ENCODE peak calls at places on chromosome 2, in six cellular contexts. K is HepG2, Y is SK-N-SH, O is K562, M is GM12878, P is H1. Z is an unnamed sample.

GRCh38 chr2:95315801-95316411 is 18.8 kb downstream of the KCNIP3 start:
- DNase-seq in K (no peak), Y (no peak), O (no peak), M (no peak), P (no peak), Z (no peak)

GRCh38 chr2:33405180-33406105 is 71.0 kb upstream of the RASGRP3 start:
- DNase-seq in K (no peak), Y (no peak), O (no peak), M (no peak), P (no peak), Z (no peak)

GRCh38 chr2:109324859-109325258 is 195.9 kb downstream of the SH3RF3 start:
- DNase-seq in K (no peak), Y (no peak), O (no peak), M (no peak), P (no peak), Z (no peak)

GRCh38 chr2:39743170-39743851 is 35.7 kb downstream of the THUMPD2 start:
- DNase-seq in K (no peak), Y (no peak), O (no peak), M (no peak), P (no peak), Z (no peak)

GRCh38 chr2:197615033-197615652 is 60.2 kb downstream of the RFTN2 start:
- DNase-seq in K (peak), Y (no peak), O (no peak), M (no peak), P (no peak), Z (no peak)

GRCh38 chr2:232482301-232483238 is 5.1 kb downstream of the ECEL1 start:
- DNase-seq in K (no peak), Y (no peak), O (no peak), M (no peak), P (no peak), Z (no peak)

GRCh38 chr2:55025627-55026026 is 24.6 kb downstream of the RTN4 start:
- DNase-seq in K (no peak), Y (no peak), O (no peak), M (no peak), P (no peak), Z (no peak)

GRCh38 chr2:133836220-133836619 is 268.0 kb upstream of the NCKAP5 start:
- DNase-seq in K (no peak), Y (no peak), O (no peak), M (no peak), P (no peak), Z (no peak)

GRCh38 chr2:212282596-212283330 is 255.8 kb downstream of the ERBB4 start:
- DNase-seq in K (no peak), Y (no peak), O (no peak), M (no peak), P (no peak), Z (no peak)

GRCh38 chr2:102282646-102283045 is 28.7 kb upstream of the IL1RL1 start:
- DNase-seq in K (no peak), Y (no peak), O (no peak), M (no peak), P (no peak), Z (no peak)

GRCh38 chr2:45929674-45930395 is 278.4 kb downstream of the PRKCE start:
- DNase-seq in K (no peak), Y (no peak), O (no peak), M (no peak), P (no peak), Z (no peak)

GRCh38 chr2:64165696-64166095 is 21.5 kb upstream of the PELI1 start:
- DNase-seq in K (no peak), Y (no peak), O (no peak), M (no peak), P (no peak), Z (no peak)

GRCh38 chr2:175854665-175855064 is 147.4 kb downstream of the LNPK start:
- DNase-seq in K (no peak), Y (peak), O (no peak), M (no peak), P (no peak), Z (no peak)

GRCh38 chr2:215861607-215862033 is 151.7 kb downstream of the MREG start:
- DNase-seq in K (no peak), Y (no peak), O (no peak), M (no peak), P (no peak), Z (no peak)

GRCh38 chr2:218436992-218437391 is 18.1 kb downstream of the VIL1 start:
- DNase-seq in K (no peak), Y (no peak), O (no peak), M (no peak), P (no peak), Z (no peak)

GRCh38 chr2:119233326-119234020 is 9.8 kb downstream of the STEAP3 start:
- DNase-seq in K (no peak), Y (no peak), O (no peak), M (no peak), P (no peak), Z (no peak)

GRCh38 chr2:25230128-25230527 is 61.7 kb upstream of the POMC start:
- DNase-seq in K (no peak), Y (no peak), O (no peak), M (no peak), P (no peak), Z (no peak)

GRCh38 chr2:111900859-111901258 is 2.5 kb downstream of the MERTK start:
- DNase-seq in K (peak), Y (peak), O (peak), M (no peak), P (no peak), Z (no peak)

GRCh38 chr2:159010963-159011362 is 42.5 kb downstream of the TANC1 start:
- DNase-seq in K (no peak), Y (no peak), O (no peak), M (no peak), P (no peak), Z (no peak)

GRCh38 chr2:55885129-55885943 is 38.2 kb downstream of the EFEMP1 start:
- DNase-seq in K (no peak), Y (no peak), O (no peak), M (no peak), P (no peak), Z (no peak)

GRCh38 chr2:162153608-162154224 is 1.7 kb upstream of the GCG start:
- DNase-seq in K (peak), Y (peak), O (peak), M (no peak), P (peak), Z (peak)

DNA sequence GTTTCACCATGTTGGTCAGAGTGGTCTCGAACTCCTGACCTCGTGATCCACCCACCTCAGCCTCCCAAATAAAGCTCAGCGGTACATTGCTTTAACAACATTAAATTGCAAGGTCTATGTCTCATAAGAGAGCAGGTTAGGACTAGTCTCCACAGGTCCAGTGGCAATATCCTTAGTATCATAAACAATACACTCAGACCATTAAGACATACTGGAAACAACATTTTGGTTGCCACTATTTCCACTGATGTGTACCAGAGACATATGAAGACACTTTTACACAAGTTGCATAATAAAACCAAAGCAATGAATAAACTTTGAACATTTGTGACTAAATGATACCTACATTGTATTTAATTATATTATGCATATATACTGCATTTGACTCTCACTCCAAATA is 1130.0 kb downstream of the TSN start:
- DNase-seq in K (no peak), Y (no peak), O (no peak), M (no peak), P (no peak), Z (no peak)
- TF ChIP-seq TAF1 in K (no peak), Y (no peak), O (no peak), M (no peak), P (no peak), Z (no peak)

DNA sequence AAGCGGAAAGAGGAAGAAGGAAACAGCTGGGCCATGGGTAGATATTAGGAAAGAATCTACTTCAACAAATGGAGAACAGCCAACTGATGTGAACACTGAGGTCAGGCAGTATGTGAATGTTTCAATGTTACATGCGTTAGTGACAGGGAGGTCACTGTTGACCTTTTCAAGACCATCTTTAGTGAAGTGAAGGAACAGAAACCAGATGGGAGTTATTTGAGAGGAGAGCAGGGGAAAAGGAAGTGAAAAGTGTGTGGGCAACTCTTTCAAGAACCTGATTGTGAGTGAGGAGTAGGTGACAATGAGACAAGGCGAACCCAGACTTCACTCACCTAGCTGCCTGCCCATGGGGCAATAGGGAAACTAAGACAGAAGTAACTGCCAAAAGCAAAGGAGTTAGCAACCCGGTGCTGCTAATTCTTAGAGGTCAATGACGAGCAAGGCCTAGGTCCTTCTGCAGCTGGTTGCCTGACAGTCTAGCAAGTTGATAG is 67.0 kb downstream of the SP3 start:
- DNase-seq in K (no peak), Y (no peak), O (no peak), M (peak), P (no peak), Z (no peak)
- TF ChIP-seq POLR2AphosphoS5 in K (no peak), Y (no peak), O (peak), M (peak), P (no peak), Z (peak)

DNA sequence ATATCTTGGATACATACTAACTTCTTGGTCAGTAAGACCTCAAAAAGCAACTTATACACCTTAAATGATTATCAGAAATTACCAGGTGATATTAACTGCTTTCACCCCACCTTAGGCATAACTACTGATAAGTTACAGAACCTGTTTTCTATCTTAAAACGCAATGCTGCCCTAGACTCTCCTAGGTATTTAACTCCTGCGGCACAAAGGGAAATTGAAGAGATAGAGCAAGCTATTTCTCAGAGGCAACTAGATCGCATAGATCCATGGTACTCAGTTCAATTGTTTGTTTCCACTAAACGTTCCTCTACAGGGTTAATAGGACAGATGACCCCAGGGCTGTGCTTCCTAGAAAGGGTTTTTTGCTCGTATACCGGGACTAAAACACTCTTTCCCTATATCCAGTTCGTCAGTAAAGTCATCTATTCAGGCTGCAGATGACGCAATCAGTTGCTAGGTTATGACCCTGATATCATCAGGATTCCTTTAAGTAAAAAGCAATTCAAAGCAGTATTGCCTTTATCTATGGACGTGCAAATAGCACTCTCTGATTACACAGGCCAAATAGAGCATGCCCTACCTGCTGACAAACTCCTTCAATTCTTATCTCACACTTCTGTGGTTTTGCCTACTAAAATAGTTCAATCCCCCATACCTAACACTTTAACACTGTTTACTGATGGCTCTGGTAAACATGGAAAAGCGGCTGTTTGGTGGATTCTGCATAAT is 62.3 kb upstream of the MYO3B start:
- DNase-seq in K (no peak), Y (no peak), O (no peak), M (no peak), P (no peak), Z (no peak)
- TF ChIP-seq TAF1 in K (no peak), Y (no peak), O (no peak), M (no peak), P (no peak), Z (no peak)

GRCh38 chr2:224837558-224837957 is 121.4 kb upstream of the CCDC195 start:
- DNase-seq in K (no peak), Y (no peak), O (no peak), M (no peak), P (no peak), Z (no peak)
- TF ChIP-seq POLR2AphosphoS5 in K (no peak), Y (peak), O (no peak), M (no peak), P (no peak), Z (no peak)

GRCh38 chr2:65420712-65421431 is 11.5 kb downstream of the SPRED2 start:
- DNase-seq in K (no peak), Y (no peak), O (peak), M (no peak), P (no peak), Z (no peak)
- TF ChIP-seq TAF1 in K (no peak), Y (no peak), O (no peak), M (no peak), P (no peak), Z (no peak)